ENCODE peak calls at places on chromosomes 5 and 9, in seven cellular contexts. One of them, this sample, is unnamed.

GRCh38 chr5:2207966-2208544 is 325.3 kb upstream of the IRX4 start:
- DNase-seq in mesendoderm: peak
- DNase-seq in pancreas: peak
- DNase-seq in stimulated activated CD8-positive, alpha-beta memory T cell treated with anti-CD3 and anti-CD28 coated beads, Interleukin-7, amount 100 ng/mL, for 1 hour: no peak
- DNase-seq in activated CD4-positive, alpha-beta T cell treated with anti-CD3 and anti-CD28 coated beads, Interleukin-2, amount 10 ng/mL, durations not matched to agents 7 days and 5 days: no peak
- DNase-seq in activated naive CD4-positive, alpha-beta T cell: no peak
- DNase-seq in NCI-H1105 treated with DMSO at 0.1 percent for 48 hours: no peak
- DNase-seq in this sample: no peak

GRCh38 chr5:141604318-141604717 is 14.5 kb downstream of the DIAPH1 start:
- DNase-seq in NCI-H1105 treated with DMSO at 0.1 percent for 48 hours: no peak
- DNase-seq in activated CD4-positive, alpha-beta T cell treated with anti-CD3 and anti-CD28 coated beads, Interleukin-2, amount 10 ng/mL, durations not matched to agents 7 days and 5 days: no peak
- DNase-seq in pancreas: no peak
- DNase-seq in mesendoderm: peak
- DNase-seq in stimulated activated CD8-positive, alpha-beta memory T cell treated with anti-CD3 and anti-CD28 coated beads, Interleukin-7, amount 100 ng/mL, for 1 hour: no peak
- DNase-seq in activated naive CD4-positive, alpha-beta T cell: no peak
- DNase-seq in this sample: no peak

GRCh38 chr5:40384782-40385390 is 294.8 kb upstream of the PTGER4 start:
- DNase-seq in activated naive CD4-positive, alpha-beta T cell: no peak
- DNase-seq in activated CD4-positive, alpha-beta T cell treated with anti-CD3 and anti-CD28 coated beads, Interleukin-2, amount 10 ng/mL, durations not matched to agents 7 days and 5 days: no peak
- DNase-seq in NCI-H1105 treated with DMSO at 0.1 percent for 48 hours: no peak
- DNase-seq in stimulated activated CD8-positive, alpha-beta memory T cell treated with anti-CD3 and anti-CD28 coated beads, Interleukin-7, amount 100 ng/mL, for 1 hour: no peak
- DNase-seq in pancreas: no peak
- DNase-seq in mesendoderm: no peak
- DNase-seq in this sample: no peak

GRCh38 chr9:89380437-89381307 is 62.4 kb downstream of the SECISBP2 start:
- DNase-seq in mesendoderm: no peak
- DNase-seq in activated naive CD4-positive, alpha-beta T cell: no peak
- DNase-seq in activated CD4-positive, alpha-beta T cell treated with anti-CD3 and anti-CD28 coated beads, Interleukin-2, amount 10 ng/mL, durations not matched to agents 7 days and 5 days: no peak
- DNase-seq in stimulated activated CD8-positive, alpha-beta memory T cell treated with anti-CD3 and anti-CD28 coated beads, Interleukin-7, amount 100 ng/mL, for 1 hour: no peak
- DNase-seq in pancreas: peak
- DNase-seq in NCI-H1105 treated with DMSO at 0.1 percent for 48 hours: no peak
- DNase-seq in this sample: no peak

GRCh38 chr5:74085186-74085585 is 459.2 kb downstream of the ARHGEF28 start:
- DNase-seq in mesendoderm: peak
- DNase-seq in activated naive CD4-positive, alpha-beta T cell: no peak
- DNase-seq in NCI-H1105 treated with DMSO at 0.1 percent for 48 hours: no peak
- DNase-seq in pancreas: no peak
- DNase-seq in stimulated activated CD8-positive, alpha-beta memory T cell treated with anti-CD3 and anti-CD28 coated beads, Interleukin-7, amount 100 ng/mL, for 1 hour: no peak
- DNase-seq in activated CD4-positive, alpha-beta T cell treated with anti-CD3 and anti-CD28 coated beads, Interleukin-2, amount 10 ng/mL, durations not matched to agents 7 days and 5 days: no peak
- DNase-seq in this sample: no peak

GRCh38 chr5:167912944-167913343 is 378.5 kb upstream of the WWC1 start:
- DNase-seq in NCI-H1105 treated with DMSO at 0.1 percent for 48 hours: no peak
- DNase-seq in activated CD4-positive, alpha-beta T cell treated with anti-CD3 and anti-CD28 coated beads, Interleukin-2, amount 10 ng/mL, durations not matched to agents 7 days and 5 days: no peak
- DNase-seq in activated naive CD4-positive, alpha-beta T cell: no peak
- DNase-seq in stimulated activated CD8-positive, alpha-beta memory T cell treated with anti-CD3 and anti-CD28 coated beads, Interleukin-7, amount 100 ng/mL, for 1 hour: no peak
- DNase-seq in pancreas: no peak
- DNase-seq in mesendoderm: peak
- DNase-seq in this sample: no peak

GRCh38 chr5:1934056-1934394 is 51.3 kb upstream of the IRX4 start:
- DNase-seq in mesendoderm: peak
- DNase-seq in activated naive CD4-positive, alpha-beta T cell: no peak
- DNase-seq in activated CD4-positive, alpha-beta T cell treated with anti-CD3 and anti-CD28 coated beads, Interleukin-2, amount 10 ng/mL, durations not matched to agents 7 days and 5 days: no peak
- DNase-seq in pancreas: no peak
- DNase-seq in NCI-H1105 treated with DMSO at 0.1 percent for 48 hours: no peak
- DNase-seq in stimulated activated CD8-positive, alpha-beta memory T cell treated with anti-CD3 and anti-CD28 coated beads, Interleukin-7, amount 100 ng/mL, for 1 hour: no peak
- DNase-seq in this sample: no peak

GRCh38 chr9:136196465-136197371 is 8.2 kb downstream of the LHX3 start:
- DNase-seq in mesendoderm: no peak
- DNase-seq in stimulated activated CD8-positive, alpha-beta memory T cell treated with anti-CD3 and anti-CD28 coated beads, Interleukin-7, amount 100 ng/mL, for 1 hour: no peak
- DNase-seq in activated CD4-positive, alpha-beta T cell treated with anti-CD3 and anti-CD28 coated beads, Interleukin-2, amount 10 ng/mL, durations not matched to agents 7 days and 5 days: no peak
- DNase-seq in pancreas: no peak
- DNase-seq in activated naive CD4-positive, alpha-beta T cell: no peak
- DNase-seq in NCI-H1105 treated with DMSO at 0.1 percent for 48 hours: no peak
- DNase-seq in this sample: no peak

GRCh38 chr9:106869028-106869427 is 6.1 kb downstream of the ZNF462 start:
- DNase-seq in stimulated activated CD8-positive, alpha-beta memory T cell treated with anti-CD3 and anti-CD28 coated beads, Interleukin-7, amount 100 ng/mL, for 1 hour: no peak
- DNase-seq in mesendoderm: no peak
- DNase-seq in activated CD4-positive, alpha-beta T cell treated with anti-CD3 and anti-CD28 coated beads, Interleukin-2, amount 10 ng/mL, durations not matched to agents 7 days and 5 days: no peak
- DNase-seq in activated naive CD4-positive, alpha-beta T cell: no peak
- DNase-seq in NCI-H1105 treated with DMSO at 0.1 percent for 48 hours: no peak
- DNase-seq in pancreas: no peak
- DNase-seq in this sample: no peak

GRCh38 chr9:7756088-7756487 is 43.5 kb downstream of the DMAC1 start:
- DNase-seq in NCI-H1105 treated with DMSO at 0.1 percent for 48 hours: no peak
- DNase-seq in activated CD4-positive, alpha-beta T cell treated with anti-CD3 and anti-CD28 coated beads, Interleukin-2, amount 10 ng/mL, durations not matched to agents 7 days and 5 days: peak
- DNase-seq in activated naive CD4-positive, alpha-beta T cell: no peak
- DNase-seq in mesendoderm: no peak
- DNase-seq in pancreas: no peak
- DNase-seq in stimulated activated CD8-positive, alpha-beta memory T cell treated with anti-CD3 and anti-CD28 coated beads, Interleukin-7, amount 100 ng/mL, for 1 hour: no peak
- DNase-seq in this sample: no peak

GRCh38 chr5:117623042-117623815 is 1048.6 kb upstream of the SEMA6A start:
- DNase-seq in stimulated activated CD8-positive, alpha-beta memory T cell treated with anti-CD3 and anti-CD28 coated beads, Interleukin-7, amount 100 ng/mL, for 1 hour: no peak
- DNase-seq in activated naive CD4-positive, alpha-beta T cell: no peak
- DNase-seq in pancreas: no peak
- DNase-seq in NCI-H1105 treated with DMSO at 0.1 percent for 48 hours: peak
- DNase-seq in activated CD4-positive, alpha-beta T cell treated with anti-CD3 and anti-CD28 coated beads, Interleukin-2, amount 10 ng/mL, durations not matched to agents 7 days and 5 days: no peak
- DNase-seq in mesendoderm: peak
- DNase-seq in this sample: no peak

GRCh38 chr9:15231788-15232635 is 75.0 kb downstream of the TTC39B start:
- DNase-seq in mesendoderm: peak
- DNase-seq in activated naive CD4-positive, alpha-beta T cell: no peak
- DNase-seq in activated CD4-positive, alpha-beta T cell treated with anti-CD3 and anti-CD28 coated beads, Interleukin-2, amount 10 ng/mL, durations not matched to agents 7 days and 5 days: no peak
- DNase-seq in stimulated activated CD8-positive, alpha-beta memory T cell treated with anti-CD3 and anti-CD28 coated beads, Interleukin-7, amount 100 ng/mL, for 1 hour: no peak
- DNase-seq in NCI-H1105 treated with DMSO at 0.1 percent for 48 hours: no peak
- DNase-seq in pancreas: no peak
- DNase-seq in this sample: no peak

GRCh38 chr5:95441631-95442030 is 50.5 kb downstream of the FAM81B start:
- DNase-seq in activated CD4-positive, alpha-beta T cell treated with anti-CD3 and anti-CD28 coated beads, Interleukin-2, amount 10 ng/mL, durations not matched to agents 7 days and 5 days: no peak
- DNase-seq in pancreas: no peak
- DNase-seq in mesendoderm: no peak
- DNase-seq in activated naive CD4-positive, alpha-beta T cell: no peak
- DNase-seq in stimulated activated CD8-positive, alpha-beta memory T cell treated with anti-CD3 and anti-CD28 coated beads, Interleukin-7, amount 100 ng/mL, for 1 hour: no peak
- DNase-seq in NCI-H1105 treated with DMSO at 0.1 percent for 48 hours: no peak
- DNase-seq in this sample: no peak

GRCh38 chr5:30040483-30041116 is 1152.9 kb upstream of the CDH6 start:
- DNase-seq in stimulated activated CD8-positive, alpha-beta memory T cell treated with anti-CD3 and anti-CD28 coated beads, Interleukin-7, amount 100 ng/mL, for 1 hour: no peak
- DNase-seq in activated naive CD4-positive, alpha-beta T cell: no peak
- DNase-seq in pancreas: no peak
- DNase-seq in activated CD4-positive, alpha-beta T cell treated with anti-CD3 and anti-CD28 coated beads, Interleukin-2, amount 10 ng/mL, durations not matched to agents 7 days and 5 days: peak
- DNase-seq in mesendoderm: peak
- DNase-seq in NCI-H1105 treated with DMSO at 0.1 percent for 48 hours: peak
- DNase-seq in this sample: no peak

GRCh38 chr5:116872986-116873385 is 298.4 kb upstream of the SEMA6A start:
- DNase-seq in mesendoderm: no peak
- DNase-seq in activated CD4-positive, alpha-beta T cell treated with anti-CD3 and anti-CD28 coated beads, Interleukin-2, amount 10 ng/mL, durations not matched to agents 7 days and 5 days: no peak
- DNase-seq in stimulated activated CD8-positive, alpha-beta memory T cell treated with anti-CD3 and anti-CD28 coated beads, Interleukin-7, amount 100 ng/mL, for 1 hour: no peak
- DNase-seq in activated naive CD4-positive, alpha-beta T cell: no peak
- DNase-seq in NCI-H1105 treated with DMSO at 0.1 percent for 48 hours: no peak
- DNase-seq in pancreas: no peak
- DNase-seq in this sample: no peak

GRCh38 chr5:852018-852417 is 1.2 kb upstream of the ZDHHC11 start:
- DNase-seq in stimulated activated CD8-positive, alpha-beta memory T cell treated with anti-CD3 and anti-CD28 coated beads, Interleukin-7, amount 100 ng/mL, for 1 hour: no peak
- DNase-seq in pancreas: no peak
- DNase-seq in activated naive CD4-positive, alpha-beta T cell: no peak
- DNase-seq in mesendoderm: no peak
- DNase-seq in activated CD4-positive, alpha-beta T cell treated with anti-CD3 and anti-CD28 coated beads, Interleukin-2, amount 10 ng/mL, durations not matched to agents 7 days and 5 days: no peak
- DNase-seq in NCI-H1105 treated with DMSO at 0.1 percent for 48 hours: no peak
- DNase-seq in this sample: no peak

GRCh38 chr5:93800988-93801811 is 59.8 kb upstream of the POU5F2 start:
- DNase-seq in stimulated activated CD8-positive, alpha-beta memory T cell treated with anti-CD3 and anti-CD28 coated beads, Interleukin-7, amount 100 ng/mL, for 1 hour: no peak
- DNase-seq in NCI-H1105 treated with DMSO at 0.1 percent for 48 hours: peak
- DNase-seq in activated CD4-positive, alpha-beta T cell treated with anti-CD3 and anti-CD28 coated beads, Interleukin-2, amount 10 ng/mL, durations not matched to agents 7 days and 5 days: peak
- DNase-seq in activated naive CD4-positive, alpha-beta T cell: no peak
- DNase-seq in mesendoderm: peak
- DNase-seq in pancreas: no peak
- DNase-seq in this sample: peak

GRCh38 chr9:105154723-105155191 is 89.7 kb upstream of the SLC44A1 start:
- DNase-seq in stimulated activated CD8-positive, alpha-beta memory T cell treated with anti-CD3 and anti-CD28 coated beads, Interleukin-7, amount 100 ng/mL, for 1 hour: no peak
- DNase-seq in activated naive CD4-positive, alpha-beta T cell: no peak
- DNase-seq in mesendoderm: no peak
- DNase-seq in pancreas: no peak
- DNase-seq in NCI-H1105 treated with DMSO at 0.1 percent for 48 hours: no peak
- DNase-seq in activated CD4-positive, alpha-beta T cell treated with anti-CD3 and anti-CD28 coated beads, Interleukin-2, amount 10 ng/mL, durations not matched to agents 7 days and 5 days: no peak
- DNase-seq in this sample: no peak

GRCh38 chr9:83208065-83208850 is 145.3 kb upstream of the RASEF start:
- DNase-seq in activated CD4-positive, alpha-beta T cell treated with anti-CD3 and anti-CD28 coated beads, Interleukin-2, amount 10 ng/mL, durations not matched to agents 7 days and 5 days: no peak
- DNase-seq in stimulated activated CD8-positive, alpha-beta memory T cell treated with anti-CD3 and anti-CD28 coated beads, Interleukin-7, amount 100 ng/mL, for 1 hour: no peak
- DNase-seq in mesendoderm: peak
- DNase-seq in activated naive CD4-positive, alpha-beta T cell: no peak
- DNase-seq in NCI-H1105 treated with DMSO at 0.1 percent for 48 hours: no peak
- DNase-seq in pancreas: no peak
- DNase-seq in this sample: no peak